ENCODE peak calls at places on chromosomes 5 and 9, in six cellular contexts. K is activated naive CD4-positive, alpha-beta T cell treated with Interleukin-2 at 50 U/mL for 16 hours; G is body of pancreas; S is GM18507; M is brain microvascular endothelial cell; X is mesenteric fat pad. B is an unnamed sample.

GRCh38 chr9:70044450-70045307 is 1.0 kb downstream of the MAMDC2 start:
- DNase-seq in X (no peak), K (no peak), M (peak), S (no peak), G (peak), B (no peak)

GRCh38 chr9:15370496-15371464 is 51.9 kb upstream of the SNAPC3 start:
- DNase-seq in X (no peak), M (no peak), S (no peak), K (no peak), G (no peak), B (no peak)

GRCh38 chr5:73544429-73545402 is 20.7 kb downstream of the ANKRA2 start:
- DNase-seq in X (no peak), M (no peak), G (peak), S (no peak), K (no peak), B (no peak)

GRCh38 chr9:90167920-90168319 is 474.7 kb downstream of the DIRAS2 start:
- DNase-seq in G (no peak), S (no peak), M (no peak), K (no peak), X (no peak), B (no peak)

GRCh38 chr5:179302499-179303185 is 42.6 kb downstream of the ADAMTS2 start:
- DNase-seq in S (no peak), K (no peak), X (no peak), G (no peak), M (peak), B (peak)

GRCh38 chr9:18610956-18611355 is 137.0 kb downstream of the ADAMTSL1 start:
- DNase-seq in S (no peak), M (no peak), K (no peak), G (no peak), X (no peak), B (no peak)

GRCh38 chr5:154190652-154191304 is at the start of gene GALNT10:
- DNase-seq in G (peak), M (no peak), X (no peak), S (peak), K (no peak), B (peak)

GRCh38 chr5:174323878-174324281 is 278.4 kb downstream of the NSG2 start:
- DNase-seq in M (peak), X (peak), K (no peak), S (no peak), G (peak), B (no peak)